ENCODE peak calls at places on chromosomes 2 and 18, in six cellular contexts. One of them, this sample, is unnamed.

GRCh38 chr2:54603357-54603756 is 120.1 kb upstream of the EML6 start:
- ATAC-seq in GM12878: peak; percentile 37
- ATAC-seq in HepG2: no peak
- ATAC-seq in A549: no peak
- ATAC-seq in K562: no peak
- ATAC-seq in upper lobe of left lung: no peak
- ATAC-seq in this sample: no peak

GRCh38 chr18:54004828-54005227 is 219.6 kb downstream of the MBD2 start:
- ATAC-seq in GM12878: peak; percentile 58
- ATAC-seq in HepG2: peak; percentile 67
- ATAC-seq in A549: no peak
- ATAC-seq in K562: no peak
- ATAC-seq in upper lobe of left lung: no peak
- ATAC-seq in this sample: no peak

GRCh38 chr18:61502472-61502871 is 169.2 kb downstream of the CDH20 start:
- ATAC-seq in GM12878: peak; percentile 66
- ATAC-seq in HepG2: peak; percentile 84
- ATAC-seq in A549: peak; percentile 66
- ATAC-seq in K562: peak; percentile 57
- ATAC-seq in upper lobe of left lung: peak; percentile 62
- ATAC-seq in this sample: no peak

GRCh38 chr2:43307046-43307445 is 80.6 kb upstream of the ZFP36L2 start:
- ATAC-seq in GM12878: no peak
- ATAC-seq in HepG2: no peak
- ATAC-seq in A549: no peak
- ATAC-seq in K562: no peak
- ATAC-seq in upper lobe of left lung: no peak
- ATAC-seq in this sample: no peak

GRCh38 chr2:159063677-159064076 is 95.2 kb downstream of the TANC1 start:
- ATAC-seq in GM12878: no peak
- ATAC-seq in HepG2: no peak
- ATAC-seq in A549: no peak
- ATAC-seq in K562: no peak
- ATAC-seq in upper lobe of left lung: no peak
- ATAC-seq in this sample: no peak

GRCh38 chr2:20484810-20485611 is 38.1 kb downstream of the RHOB start:
- ATAC-seq in GM12878: no peak
- ATAC-seq in HepG2: no peak
- ATAC-seq in A549: no peak
- ATAC-seq in K562: no peak
- ATAC-seq in upper lobe of left lung: no peak
- ATAC-seq in this sample: no peak

GRCh38 chr2:171553858-171554257 is 31.6 kb downstream of the CYBRD1 start:
- ATAC-seq in GM12878: no peak
- ATAC-seq in HepG2: peak; percentile 100
- ATAC-seq in A549: peak; percentile 100
- ATAC-seq in K562: peak; percentile 100
- ATAC-seq in upper lobe of left lung: no peak
- ATAC-seq in this sample: no peak

GRCh38 chr2:105104208-105104731 is 66.4 kb downstream of the MRPS9 start:
- ATAC-seq in GM12878: no peak
- ATAC-seq in HepG2: no peak
- ATAC-seq in A549: no peak
- ATAC-seq in K562: no peak
- ATAC-seq in upper lobe of left lung: no peak
- ATAC-seq in this sample: no peak

GRCh38 chr2:9178110-9178904 is 28.3 kb upstream of the ASAP2 start:
- ATAC-seq in GM12878: peak; percentile 93
- ATAC-seq in HepG2: no peak
- ATAC-seq in A549: no peak
- ATAC-seq in K562: peak; percentile 38
- ATAC-seq in upper lobe of left lung: peak; percentile 12
- ATAC-seq in this sample: peak; percentile 4

GRCh38 chr18:44826418-44827259 is 146.0 kb downstream of the SETBP1 start:
- ATAC-seq in GM12878: no peak
- ATAC-seq in HepG2: no peak
- ATAC-seq in A549: no peak
- ATAC-seq in K562: no peak
- ATAC-seq in upper lobe of left lung: peak; percentile 71
- ATAC-seq in this sample: peak; percentile 83

GRCh38 chr18:44630118-44630517 is 50.6 kb upstream of the SETBP1 start:
- ATAC-seq in GM12878: peak; percentile 83
- ATAC-seq in HepG2: no peak
- ATAC-seq in A549: no peak
- ATAC-seq in K562: no peak
- ATAC-seq in upper lobe of left lung: no peak
- ATAC-seq in this sample: no peak

GRCh38 chr18:31407649-31408048 is 31.1 kb downstream of the DSG4 start:
- ATAC-seq in GM12878: peak; percentile 46
- ATAC-seq in HepG2: no peak
- ATAC-seq in A549: no peak
- ATAC-seq in K562: no peak
- ATAC-seq in upper lobe of left lung: no peak
- ATAC-seq in this sample: no peak

GRCh38 chr18:58697131-58697530 is 25.9 kb downstream of the MALT1 start:
- ATAC-seq in GM12878: no peak
- ATAC-seq in HepG2: no peak
- ATAC-seq in A549: no peak
- ATAC-seq in K562: no peak
- ATAC-seq in upper lobe of left lung: no peak
- ATAC-seq in this sample: no peak

GRCh38 chr2:134366359-134366758 is 112.5 kb downstream of the MGAT5 start:
- ATAC-seq in GM12878: no peak
- ATAC-seq in HepG2: no peak
- ATAC-seq in A549: no peak
- ATAC-seq in K562: no peak
- ATAC-seq in upper lobe of left lung: no peak
- ATAC-seq in this sample: no peak

GRCh38 chr2:28736034-28736433 is 15.6 kb upstream of the PPP1CB start:
- ATAC-seq in GM12878: no peak
- ATAC-seq in HepG2: peak; percentile 93
- ATAC-seq in A549: peak; percentile 66
- ATAC-seq in K562: no peak
- ATAC-seq in upper lobe of left lung: peak; percentile 52
- ATAC-seq in this sample: peak; percentile 98

GRCh38 chr2:159073256-159073655 is 104.8 kb downstream of the TANC1 start:
- ATAC-seq in GM12878: no peak
- ATAC-seq in HepG2: no peak
- ATAC-seq in A549: no peak
- ATAC-seq in K562: no peak
- ATAC-seq in upper lobe of left lung: no peak
- ATAC-seq in this sample: no peak

GRCh38 chr2:42183775-42184174 is 14.6 kb downstream of the EML4 start:
- ATAC-seq in GM12878: peak; percentile 75
- ATAC-seq in HepG2: no peak
- ATAC-seq in A549: no peak
- ATAC-seq in K562: no peak
- ATAC-seq in upper lobe of left lung: no peak
- ATAC-seq in this sample: no peak

GRCh38 chr2:215745316-215745715 is 268.0 kb downstream of the MREG start:
- ATAC-seq in GM12878: no peak
- ATAC-seq in HepG2: no peak
- ATAC-seq in A549: no peak
- ATAC-seq in K562: no peak
- ATAC-seq in upper lobe of left lung: no peak
- ATAC-seq in this sample: no peak

GRCh38 chr2:86584164-86584913 is 21.1 kb upstream of the CHMP3 start:
- ATAC-seq in GM12878: peak; percentile 69
- ATAC-seq in HepG2: no peak
- ATAC-seq in A549: no peak
- ATAC-seq in K562: peak; percentile 83
- ATAC-seq in upper lobe of left lung: peak; percentile 63
- ATAC-seq in this sample: peak; percentile 36

GRCh38 chr18:79961527-79962291 is 2.7 kb upstream of the HSBP1L1 start:
- ATAC-seq in GM12878: no peak
- ATAC-seq in HepG2: peak; percentile 28
- ATAC-seq in A549: no peak
- ATAC-seq in K562: peak; percentile 96
- ATAC-seq in upper lobe of left lung: peak; percentile 48
- ATAC-seq in this sample: no peak

GRCh38 chr2:179965291-179965690 is 41.8 kb downstream of the CWC22 start:
- ATAC-seq in GM12878: no peak
- ATAC-seq in HepG2: no peak
- ATAC-seq in A549: no peak
- ATAC-seq in K562: no peak
- ATAC-seq in upper lobe of left lung: no peak
- ATAC-seq in this sample: no peak

GRCh38 chr2:26730950-26731349 is 33.1 kb upstream of the SLC35F6 start:
- ATAC-seq in GM12878: no peak
- ATAC-seq in HepG2: no peak
- ATAC-seq in A549: no peak
- ATAC-seq in K562: no peak
- ATAC-seq in upper lobe of left lung: no peak
- ATAC-seq in this sample: no peak

GRCh38 chr18:6363216-6363615 is 51.5 kb downstream of the L3MBTL4 start:
- ATAC-seq in GM12878: peak; percentile 87
- ATAC-seq in HepG2: no peak
- ATAC-seq in A549: no peak
- ATAC-seq in K562: no peak
- ATAC-seq in upper lobe of left lung: no peak
- ATAC-seq in this sample: no peak

GRCh38 chr2:218039171-218039570 is 29.9 kb upstream of the RUFY4 start:
- ATAC-seq in GM12878: no peak
- ATAC-seq in HepG2: no peak
- ATAC-seq in A549: no peak
- ATAC-seq in K562: no peak
- ATAC-seq in upper lobe of left lung: no peak
- ATAC-seq in this sample: no peak

GRCh38 chr2:219358170-219359075 is 25.9 kb upstream of the RESP18 start:
- ATAC-seq in GM12878: no peak
- ATAC-seq in HepG2: peak; percentile 54
- ATAC-seq in A549: peak; percentile 58
- ATAC-seq in K562: peak; percentile 84
- ATAC-seq in upper lobe of left lung: peak; percentile 10
- ATAC-seq in this sample: no peak

GRCh38 chr2:37085731-37086147 is 1.4 kb downstream of the GPATCH11 start:
- ATAC-seq in GM12878: no peak
- ATAC-seq in HepG2: no peak
- ATAC-seq in A549: no peak
- ATAC-seq in K562: no peak
- ATAC-seq in upper lobe of left lung: no peak
- ATAC-seq in this sample: no peak

GRCh38 chr18:69590150-69590549 is 189.5 kb downstream of the DOK6 start:
- ATAC-seq in GM12878: no peak
- ATAC-seq in HepG2: no peak
- ATAC-seq in A549: no peak
- ATAC-seq in K562: no peak
- ATAC-seq in upper lobe of left lung: no peak
- ATAC-seq in this sample: no peak

GRCh38 chr18:8300749-8301148 is 308.5 kb upstream of the RAB12 start:
- ATAC-seq in GM12878: no peak
- ATAC-seq in HepG2: no peak
- ATAC-seq in A549: no peak
- ATAC-seq in K562: no peak
- ATAC-seq in upper lobe of left lung: no peak
- ATAC-seq in this sample: no peak

GRCh38 chr2:72962911-72963310 is 45.6 kb downstream of the EMX1 start:
- ATAC-seq in GM12878: no peak
- ATAC-seq in HepG2: no peak
- ATAC-seq in A549: no peak
- ATAC-seq in K562: no peak
- ATAC-seq in upper lobe of left lung: no peak
- ATAC-seq in this sample: no peak

GRCh38 chr2:3487931-3488554 is 31.3 kb downstream of the ADI1 start:
- ATAC-seq in GM12878: no peak
- ATAC-seq in HepG2: peak; percentile 36
- ATAC-seq in A549: no peak
- ATAC-seq in K562: no peak
- ATAC-seq in upper lobe of left lung: no peak
- ATAC-seq in this sample: no peak

GRCh38 chr2:136212426-136213378 is 94.8 kb upstream of the CXCR4 start:
- ATAC-seq in GM12878: peak; percentile 83
- ATAC-seq in HepG2: no peak
- ATAC-seq in A549: no peak
- ATAC-seq in K562: no peak
- ATAC-seq in upper lobe of left lung: no peak
- ATAC-seq in this sample: no peak

GRCh38 chr18:64405161-64405560 is 256.3 kb upstream of the LINC00305 start:
- ATAC-seq in GM12878: no peak
- ATAC-seq in HepG2: no peak
- ATAC-seq in A549: no peak
- ATAC-seq in K562: no peak
- ATAC-seq in upper lobe of left lung: no peak
- ATAC-seq in this sample: no peak

GRCh38 chr2:36502081-36502480 is 95.9 kb downstream of the FEZ2 start:
- ATAC-seq in GM12878: no peak
- ATAC-seq in HepG2: peak; percentile 69
- ATAC-seq in A549: no peak
- ATAC-seq in K562: no peak
- ATAC-seq in upper lobe of left lung: no peak
- ATAC-seq in this sample: no peak

GRCh38 chr2:62287335-62287734 is 91.4 kb downstream of the B3GNT2 start:
- ATAC-seq in GM12878: peak; percentile 8
- ATAC-seq in HepG2: no peak
- ATAC-seq in A549: no peak
- ATAC-seq in K562: no peak
- ATAC-seq in upper lobe of left lung: no peak
- ATAC-seq in this sample: no peak
- H3K27ac ChIP-seq in GM12878: no peak overlapping the region
- H3K27ac ChIP-seq in HepG2: no peak overlapping the region
- H3K27ac ChIP-seq in A549: no peak overlapping the region
- H3K27ac ChIP-seq in K562: peak overlapping the region; percentile 50
- H3K27ac ChIP-seq in upper lobe of left lung: no peak overlapping the region
- H3K27ac ChIP-seq in this sample: no peak overlapping the region

DNA sequence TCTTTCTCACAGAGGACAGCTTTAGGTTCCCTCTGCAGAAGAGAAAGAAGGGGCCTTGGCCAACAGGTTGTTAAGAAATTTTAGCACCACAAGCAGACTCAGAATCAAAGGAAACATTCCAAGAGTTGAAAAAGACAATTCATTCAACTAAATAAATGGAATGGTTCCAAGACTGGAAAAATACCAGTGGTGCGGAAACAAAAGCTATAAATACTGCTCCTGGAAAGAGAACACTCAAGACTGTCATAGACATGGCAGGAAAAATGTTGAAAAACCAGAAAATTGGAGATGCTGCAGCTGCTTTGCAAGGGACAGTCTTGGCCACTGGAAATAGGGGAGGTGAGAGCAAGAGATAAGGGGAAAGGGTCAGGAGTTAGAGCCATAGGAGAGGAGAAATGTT is 312.7 kb upstream of the CYRIA start:
- ATAC-seq in GM12878: no peak
- ATAC-seq in HepG2: no peak
- ATAC-seq in A549: no peak
- ATAC-seq in K562: no peak
- ATAC-seq in upper lobe of left lung: no peak
- ATAC-seq in this sample: no peak
- TF ChIP-seq EP300 in GM12878: no peak
- TF ChIP-seq EP300 in HepG2: no peak
- TF ChIP-seq EP300 in A549: no peak
- TF ChIP-seq EP300 in K562: no peak
- TF ChIP-seq EP300 in upper lobe of left lung: no peak
- TF ChIP-seq EP300 in this sample: no peak

GRCh38 chr2:65430515-65431416 is 1.6 kb downstream of the SPRED2 start:
- ATAC-seq in GM12878: peak; percentile 55
- ATAC-seq in HepG2: peak; percentile 21
- ATAC-seq in A549: peak; percentile 35
- ATAC-seq in K562: peak; percentile 57
- ATAC-seq in upper lobe of left lung: peak; percentile 22
- ATAC-seq in this sample: peak; percentile 3
- TF ChIP-seq CTCF in GM12878: no peak
- TF ChIP-seq CTCF in HepG2: no peak
- TF ChIP-seq CTCF in A549: no peak
- TF ChIP-seq CTCF in K562: no peak
- TF ChIP-seq CTCF in upper lobe of left lung: no peak
- TF ChIP-seq CTCF in this sample: no peak

GRCh38 chr2:178478442-178479274 is at the start of gene FKBP7:
- ATAC-seq in GM12878: peak; percentile 75
- ATAC-seq in HepG2: peak; percentile 67
- ATAC-seq in A549: peak; percentile 72
- ATAC-seq in K562: peak; percentile 83
- ATAC-seq in upper lobe of left lung: peak; percentile 94
- ATAC-seq in this sample: peak; percentile 85
- H3K27ac ChIP-seq in GM12878: peak within 1 kb of the TSS; percentile 88
- H3K27ac ChIP-seq in HepG2: peak within 1 kb of the TSS; percentile 89
- H3K27ac ChIP-seq in A549: peak within 1 kb of the TSS; percentile 92
- H3K27ac ChIP-seq in K562: peak within 1 kb of the TSS; percentile 72
- H3K27ac ChIP-seq in upper lobe of left lung: peak within 1 kb of the TSS; percentile 95
- H3K27ac ChIP-seq in this sample: peak within 1 kb of the TSS; percentile 96

This sample was measured in gastroesophageal sphincter.